ENCODE peak calls at places on chromosomes 16 and 17, in seven cellular contexts. One of them, this sample, is unnamed. For H3K9me3, the result is how much of the 10 kb centered on the place peaks cover.

GRCh38 chr17:79374807-79375206 is 236.0 kb downstream of the RBFOX3 start:
- DNase-seq in mucosa of descending colon: no peak
- DNase-seq in SK-N-SH: no peak
- DNase-seq in tibial nerve: no peak
- DNase-seq in fibroblast of lung: no peak
- DNase-seq in sigmoid colon: no peak
- DNase-seq in stomach: no peak
- DNase-seq in this sample: no peak

GRCh38 chr16:19583665-19584300 is 28.3 kb downstream of the VPS35L start:
- DNase-seq in stomach: peak
- DNase-seq in SK-N-SH: peak
- DNase-seq in mucosa of descending colon: peak
- DNase-seq in fibroblast of lung: peak
- DNase-seq in sigmoid colon: no peak
- DNase-seq in tibial nerve: no peak
- DNase-seq in this sample: no peak

GRCh38 chr16:49179714-49180330 is 101.8 kb downstream of the CBLN1 start:
- DNase-seq in stomach: no peak
- DNase-seq in fibroblast of lung: no peak
- DNase-seq in tibial nerve: no peak
- DNase-seq in SK-N-SH: no peak
- DNase-seq in sigmoid colon: no peak
- DNase-seq in mucosa of descending colon: peak
- DNase-seq in this sample: no peak

GRCh38 chr16:67198238-67198734 is 645 bp upstream of the ELMO3 start:
- DNase-seq in fibroblast of lung: peak
- DNase-seq in sigmoid colon: no peak
- DNase-seq in tibial nerve: no peak
- DNase-seq in SK-N-SH: peak
- DNase-seq in mucosa of descending colon: peak
- DNase-seq in stomach: peak
- DNase-seq in this sample: peak

GRCh38 chr17:48310748-48311213 is 119.2 kb downstream of the SKAP1 start:
- DNase-seq in stomach: no peak
- DNase-seq in tibial nerve: no peak
- DNase-seq in SK-N-SH: no peak
- DNase-seq in sigmoid colon: no peak
- DNase-seq in mucosa of descending colon: no peak
- DNase-seq in fibroblast of lung: no peak
- DNase-seq in this sample: no peak

GRCh38 chr16:54160939-54161897 is 125.4 kb downstream of the IRX3 start:
- DNase-seq in stomach: no peak
- DNase-seq in sigmoid colon: no peak
- DNase-seq in SK-N-SH: no peak
- DNase-seq in tibial nerve: no peak
- DNase-seq in fibroblast of lung: no peak
- DNase-seq in mucosa of descending colon: no peak
- DNase-seq in this sample: no peak

GRCh38 chr17:82684207-82684903 is 14.1 kb downstream of the RAB40B start:
- DNase-seq in tibial nerve: no peak
- DNase-seq in sigmoid colon: no peak
- DNase-seq in fibroblast of lung: no peak
- DNase-seq in mucosa of descending colon: peak
- DNase-seq in stomach: peak
- DNase-seq in SK-N-SH: no peak
- DNase-seq in this sample: no peak

GRCh38 chr17:29686998-29687397 is 64.3 kb upstream of the CORO6 start:
- DNase-seq in tibial nerve: no peak
- DNase-seq in fibroblast of lung: no peak
- DNase-seq in mucosa of descending colon: no peak
- DNase-seq in stomach: no peak
- DNase-seq in SK-N-SH: no peak
- DNase-seq in sigmoid colon: no peak
- DNase-seq in this sample: no peak

GRCh38 chr16:70777973-70778406 is 23.0 kb downstream of the VAC14 start:
- DNase-seq in stomach: no peak
- DNase-seq in sigmoid colon: no peak
- DNase-seq in fibroblast of lung: peak
- DNase-seq in tibial nerve: no peak
- DNase-seq in SK-N-SH: no peak
- DNase-seq in mucosa of descending colon: no peak
- DNase-seq in this sample: no peak

GRCh38 chr17:29565643-29566472 is 979 bp downstream of the ABHD15 start:
- DNase-seq in tibial nerve: peak
- DNase-seq in SK-N-SH: peak
- DNase-seq in fibroblast of lung: no peak
- DNase-seq in stomach: peak
- DNase-seq in mucosa of descending colon: peak
- DNase-seq in sigmoid colon: peak
- DNase-seq in this sample: peak

GRCh38 chr16:78503501-78504110 is 404.2 kb downstream of the WWOX start:
- DNase-seq in SK-N-SH: peak
- DNase-seq in fibroblast of lung: peak
- DNase-seq in sigmoid colon: peak
- DNase-seq in stomach: peak
- DNase-seq in mucosa of descending colon: peak
- DNase-seq in tibial nerve: peak
- DNase-seq in this sample: no peak

GRCh38 chr16:3388325-3388724 is 12.5 kb downstream of the ZSCAN32 start:
- DNase-seq in sigmoid colon: no peak
- DNase-seq in fibroblast of lung: no peak
- DNase-seq in tibial nerve: no peak
- DNase-seq in SK-N-SH: no peak
- DNase-seq in mucosa of descending colon: no peak
- DNase-seq in stomach: no peak
- DNase-seq in this sample: no peak
- H3K9me3 ChIP-seq in sigmoid colon: half or more
- H3K9me3 ChIP-seq in fibroblast of lung: under half
- H3K9me3 ChIP-seq in tibial nerve: under half
- H3K9me3 ChIP-seq in SK-N-SH: under half
- H3K9me3 ChIP-seq in mucosa of descending colon: half or more
- H3K9me3 ChIP-seq in stomach: half or more
- H3K9me3 ChIP-seq in this sample: half or more

GRCh38 chr17:16617481-16618060 is 36.1 kb downstream of the ZNF624 start:
- DNase-seq in SK-N-SH: no peak
- DNase-seq in tibial nerve: no peak
- DNase-seq in fibroblast of lung: no peak
- DNase-seq in stomach: no peak
- DNase-seq in mucosa of descending colon: no peak
- DNase-seq in sigmoid colon: no peak
- DNase-seq in this sample: peak
- H3K9me3 ChIP-seq in SK-N-SH: under half
- H3K9me3 ChIP-seq in tibial nerve: under half
- H3K9me3 ChIP-seq in fibroblast of lung: under half
- H3K9me3 ChIP-seq in stomach: under half
- H3K9me3 ChIP-seq in mucosa of descending colon: half or more
- H3K9me3 ChIP-seq in sigmoid colon: under half
- H3K9me3 ChIP-seq in this sample: half or more

DNA sequence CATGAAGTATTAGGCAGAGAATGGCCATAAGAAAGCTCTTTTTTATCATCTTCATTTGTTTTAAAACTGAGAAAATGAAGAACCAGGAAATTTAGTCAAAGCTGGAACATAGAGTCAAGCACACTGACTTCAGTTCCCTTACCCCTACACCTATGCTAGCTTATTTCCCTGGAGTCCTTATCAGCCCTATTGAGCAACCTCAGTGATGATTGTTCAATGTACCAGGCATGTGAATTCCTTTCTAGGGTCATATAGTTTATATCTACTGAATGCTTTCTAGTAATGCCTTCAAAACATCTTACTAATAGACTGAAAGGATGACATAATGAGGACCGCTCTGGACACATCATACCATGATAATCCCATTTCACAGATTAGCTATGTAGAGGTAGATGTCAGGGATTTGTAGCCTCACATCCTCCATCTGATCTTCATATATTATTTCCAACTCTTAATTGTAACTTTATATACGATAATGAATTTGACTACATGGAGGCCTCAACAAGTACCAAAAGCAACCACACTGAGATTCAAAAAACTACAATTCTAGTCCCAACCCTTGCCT is 460.4 kb upstream of the DYNLRB2 start:
- DNase-seq in stomach: no peak
- DNase-seq in tibial nerve: no peak
- DNase-seq in mucosa of descending colon: no peak
- DNase-seq in SK-N-SH: no peak
- DNase-seq in fibroblast of lung: no peak
- DNase-seq in sigmoid colon: no peak
- DNase-seq in this sample: no peak
- H3K9me3 ChIP-seq in stomach: under half
- H3K9me3 ChIP-seq in tibial nerve: under half
- H3K9me3 ChIP-seq in mucosa of descending colon: under half
- H3K9me3 ChIP-seq in SK-N-SH: under half
- H3K9me3 ChIP-seq in fibroblast of lung: under half
- H3K9me3 ChIP-seq in sigmoid colon: under half
- H3K9me3 ChIP-seq in this sample: under half

GRCh38 chr17:3104322-3104721 is at the start of gene OR1D2:
- DNase-seq in sigmoid colon: no peak
- DNase-seq in mucosa of descending colon: no peak
- DNase-seq in fibroblast of lung: no peak
- DNase-seq in tibial nerve: no peak
- DNase-seq in SK-N-SH: no peak
- DNase-seq in stomach: no peak
- DNase-seq in this sample: no peak
- H3K9me3 ChIP-seq in sigmoid colon: under half
- H3K9me3 ChIP-seq in mucosa of descending colon: under half
- H3K9me3 ChIP-seq in fibroblast of lung: under half
- H3K9me3 ChIP-seq in tibial nerve: under half
- H3K9me3 ChIP-seq in SK-N-SH: under half
- H3K9me3 ChIP-seq in stomach: under half
- H3K9me3 ChIP-seq in this sample: under half

GRCh38 chr16:65537336-65537735 is 415.5 kb upstream of the CDH11 start:
- DNase-seq in tibial nerve: no peak
- DNase-seq in mucosa of descending colon: no peak
- DNase-seq in sigmoid colon: no peak
- DNase-seq in stomach: no peak
- DNase-seq in fibroblast of lung: no peak
- DNase-seq in SK-N-SH: no peak
- DNase-seq in this sample: no peak
- H3K9me3 ChIP-seq in tibial nerve: under half
- H3K9me3 ChIP-seq in mucosa of descending colon: under half
- H3K9me3 ChIP-seq in sigmoid colon: under half
- H3K9me3 ChIP-seq in stomach: under half
- H3K9me3 ChIP-seq in fibroblast of lung: under half
- H3K9me3 ChIP-seq in SK-N-SH: under half
- H3K9me3 ChIP-seq in this sample: under half

GRCh38 chr17:80658821-80659220 is 114.2 kb downstream of the RPTOR start:
- DNase-seq in sigmoid colon: no peak
- DNase-seq in mucosa of descending colon: no peak
- DNase-seq in SK-N-SH: no peak
- DNase-seq in stomach: no peak
- DNase-seq in tibial nerve: no peak
- DNase-seq in fibroblast of lung: no peak
- DNase-seq in this sample: no peak

GRCh38 chr17:80660527-80661198 is 116.0 kb downstream of the RPTOR start:
- DNase-seq in fibroblast of lung: no peak
- DNase-seq in tibial nerve: no peak
- DNase-seq in mucosa of descending colon: no peak
- DNase-seq in stomach: no peak
- DNase-seq in sigmoid colon: no peak
- DNase-seq in SK-N-SH: no peak
- DNase-seq in this sample: no peak

GRCh38 chr17:80662557-80662956 is 117.9 kb downstream of the RPTOR start:
- DNase-seq in stomach: no peak
- DNase-seq in mucosa of descending colon: no peak
- DNase-seq in tibial nerve: no peak
- DNase-seq in sigmoid colon: no peak
- DNase-seq in fibroblast of lung: no peak
- DNase-seq in SK-N-SH: no peak
- DNase-seq in this sample: no peak

GRCh38 chr17:80657561-80657960 is 112.9 kb downstream of the RPTOR start:
- DNase-seq in mucosa of descending colon: no peak
- DNase-seq in sigmoid colon: no peak
- DNase-seq in fibroblast of lung: no peak
- DNase-seq in tibial nerve: no peak
- DNase-seq in stomach: no peak
- DNase-seq in SK-N-SH: no peak
- DNase-seq in this sample: no peak

GRCh38 chr17:80659651-80660050 is 115.0 kb downstream of the RPTOR start:
- DNase-seq in mucosa of descending colon: no peak
- DNase-seq in SK-N-SH: no peak
- DNase-seq in fibroblast of lung: no peak
- DNase-seq in tibial nerve: no peak
- DNase-seq in stomach: no peak
- DNase-seq in sigmoid colon: no peak
- DNase-seq in this sample: no peak
- H3K9me3 ChIP-seq in mucosa of descending colon: under half
- H3K9me3 ChIP-seq in SK-N-SH: under half
- H3K9me3 ChIP-seq in fibroblast of lung: under half
- H3K9me3 ChIP-seq in tibial nerve: under half
- H3K9me3 ChIP-seq in stomach: under half
- H3K9me3 ChIP-seq in sigmoid colon: under half
- H3K9me3 ChIP-seq in this sample: under half

GRCh38 chr16:35325936-35326335 is 1866.5 kb downstream of the TP53TG3F start:
- DNase-seq in fibroblast of lung: no peak
- DNase-seq in SK-N-SH: no peak
- DNase-seq in tibial nerve: no peak
- DNase-seq in sigmoid colon: no peak
- DNase-seq in mucosa of descending colon: no peak
- DNase-seq in stomach: no peak
- DNase-seq in this sample: no peak
- H3K9me3 ChIP-seq in fibroblast of lung: under half
- H3K9me3 ChIP-seq in SK-N-SH: under half
- H3K9me3 ChIP-seq in tibial nerve: under half
- H3K9me3 ChIP-seq in sigmoid colon: under half
- H3K9me3 ChIP-seq in mucosa of descending colon: half or more
- H3K9me3 ChIP-seq in stomach: under half
- H3K9me3 ChIP-seq in this sample: under half

GRCh38 chr16:81975637-81976036 is 35.6 kb downstream of the SDR42E1 start:
- DNase-seq in tibial nerve: no peak
- DNase-seq in fibroblast of lung: no peak
- DNase-seq in stomach: no peak
- DNase-seq in sigmoid colon: no peak
- DNase-seq in mucosa of descending colon: no peak
- DNase-seq in SK-N-SH: no peak
- DNase-seq in this sample: no peak
- H3K9me3 ChIP-seq in tibial nerve: under half
- H3K9me3 ChIP-seq in fibroblast of lung: under half
- H3K9me3 ChIP-seq in stomach: under half
- H3K9me3 ChIP-seq in sigmoid colon: under half
- H3K9me3 ChIP-seq in mucosa of descending colon: under half
- H3K9me3 ChIP-seq in SK-N-SH: under half
- H3K9me3 ChIP-seq in this sample: under half

DNA sequence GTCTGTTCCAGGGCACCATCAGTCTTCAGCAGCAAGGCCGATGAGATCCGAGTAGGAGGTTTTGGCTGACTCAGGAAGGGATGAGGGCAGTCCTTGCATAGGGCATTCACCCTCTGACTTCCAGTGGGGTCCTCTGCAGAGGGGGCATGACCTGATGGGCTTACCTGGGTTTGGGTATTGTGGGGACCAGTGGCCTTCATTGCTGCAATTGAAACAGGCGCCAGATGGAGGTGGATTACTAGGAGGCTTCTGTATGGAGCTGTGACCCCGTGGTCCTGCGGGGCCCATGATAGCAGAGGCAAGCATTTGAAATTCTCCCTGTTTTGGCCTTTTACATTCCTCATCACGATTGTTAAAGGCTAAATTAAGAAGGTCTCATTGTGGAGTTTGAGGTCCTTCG is 2448.7 kb downstream of the TP53TG3F start:
- DNase-seq in SK-N-SH: no peak
- DNase-seq in tibial nerve: no peak
- DNase-seq in mucosa of descending colon: no peak
- DNase-seq in sigmoid colon: no peak
- DNase-seq in stomach: no peak
- DNase-seq in fibroblast of lung: no peak
- DNase-seq in this sample: no peak
- H3K9me3 ChIP-seq in SK-N-SH: under half
- H3K9me3 ChIP-seq in tibial nerve: under half
- H3K9me3 ChIP-seq in mucosa of descending colon: half or more
- H3K9me3 ChIP-seq in sigmoid colon: under half
- H3K9me3 ChIP-seq in stomach: under half
- H3K9me3 ChIP-seq in fibroblast of lung: under half
- H3K9me3 ChIP-seq in this sample: under half

This sample was measured in upper lobe of left lung.